ENCODE peak calls at places on chromosomes 4 and X, in four cellular contexts. O is mucosa of descending colon, P is fibroblast of lung, D is osteoblast. B is an unnamed sample.

GRCh38 chr4:165006457-165006856 is 25.3 kb upstream of the TRIM60 start:
- DNase-seq in O (no peak), P (no peak), D (no peak), B (no peak)

GRCh38 chrX:133676344-133677122 is 261.2 kb upstream of the GPC4 start:
- DNase-seq in O (peak; percentile 43), P (no peak), D (no peak), B (peak; percentile 32)

GRCh38 chr4:38013461-38014366 is 53.5 kb downstream of the PTTG2 start:
- DNase-seq in O (no peak), P (peak; percentile 49), D (peak; percentile 86), B (peak; percentile 81)

GRCh38 chr4:120824905-120825304 is 97.6 kb downstream of the PRDM5 start:
- DNase-seq in O (no peak), P (no peak), D (no peak), B (no peak)

GRCh38 chr4:87359258-87359657 is 31.7 kb downstream of the HSD17B11 start:
- DNase-seq in O (no peak), P (no peak), D (no peak), B (no peak)

GRCh38 chr4:153535735-153536494 is 69.8 kb downstream of the TMEM131L start:
- DNase-seq in O (no peak), P (no peak), D (no peak), B (no peak)

GRCh38 chr4:14111730-14112171 is 484.2 kb upstream of the BOD1L1 start:
- DNase-seq in O (no peak), P (peak; percentile 71), D (no peak), B (no peak)

GRCh38 chr4:7815562-7815961 is 124.1 kb downstream of the AFAP1 start:
- DNase-seq in O (no peak), P (peak; percentile 94), D (peak; percentile 83), B (no peak)

GRCh38 chrX:54358424-54359211 is 772 bp upstream of the WNK3 start:
- DNase-seq in O (peak; percentile 23), P (peak; percentile 73), D (peak; percentile 58), B (peak; percentile 35)

GRCh38 chr4:94722270-94722669 is 35.5 kb upstream of the BMPR1B start:
- DNase-seq in O (no peak), P (no peak), D (no peak), B (no peak)

GRCh38 chr4:128854433-128854832 is 44.9 kb downstream of the JADE1 start:
- DNase-seq in O (no peak), P (peak; percentile 76), D (peak; percentile 45), B (no peak)

GRCh38 chr4:16418814-16419213 is 192.5 kb upstream of the TAPT1 start:
- DNase-seq in O (no peak), P (peak; percentile 93), D (no peak), B (peak; percentile 61)

GRCh38 chrX:102712967-102713677 is 874 bp downstream of the GPRASP2 start:
- DNase-seq in O (peak; percentile 45), P (peak; percentile 54), D (peak; percentile 85), B (peak; percentile 67)

GRCh38 chr4:141131738-141132688 is 1.3 kb downstream of the RNF150 start:
- DNase-seq in O (peak; percentile 24), P (peak; percentile 44), D (peak; percentile 65), B (no peak)

GRCh38 chrX:153438522-153438921 is 7.3 kb downstream of the TREX2 start:
- DNase-seq in O (no peak), P (peak; percentile 18), D (peak; percentile 87), B (no peak)

GRCh38 chr4:6492861-6493667 is 20.6 kb upstream of the PPP2R2C start:
- DNase-seq in O (no peak), P (no peak), D (no peak), B (no peak)

GRCh38 chrX:17527135-17527701 is 152.2 kb downstream of the NHS start:
- DNase-seq in O (no peak), P (peak; percentile 28), D (peak; percentile 34), B (no peak)

GRCh38 chrX:70476934-70477733 is 32.5 kb downstream of the DLG3 start:
- DNase-seq in O (peak; percentile 76), P (peak; percentile 75), D (peak; percentile 86), B (peak; percentile 55)

GRCh38 chrX:150012647-150013046 is 74.4 kb upstream of the EOLA2 start:
- DNase-seq in O (no peak), P (peak; percentile 18), D (no peak), B (no peak)

GRCh38 chrX:147602297-147602696 is 309.4 kb upstream of the FMR1 start:
- DNase-seq in O (no peak), P (no peak), D (no peak), B (no peak)

GRCh38 chr4:139453041-139453370 is 915 bp upstream of the RAB33B start:
- DNase-seq in O (no peak), P (peak; percentile 75), D (peak; percentile 87), B (no peak)

GRCh38 chr4:176879370-176880116 is 86.8 kb upstream of the VEGFC start:
- DNase-seq in O (no peak), P (no peak), D (no peak), B (no peak)

GRCh38 chrX:13373027-13373806 is 53.4 kb upstream of the ATXN3L start:
- DNase-seq in O (no peak), P (peak; percentile 74), D (peak; percentile 48), B (no peak)

GRCh38 chr4:8333726-8334460 is 64.3 kb downstream of the HTRA3 start:
- DNase-seq in O (no peak), P (no peak), D (no peak), B (no peak)

GRCh38 chr4:170391066-170391754 is 301.5 kb upstream of the AADAT start:
- DNase-seq in O (no peak), P (peak; percentile 78), D (peak; percentile 49), B (no peak)

GRCh38 chrX:12751887-12752286 is 39.3 kb upstream of the PRPS2 start:
- DNase-seq in O (no peak), P (no peak), D (no peak), B (peak; percentile 28)

GRCh38 chrX:103716967-103717366 is 6.3 kb downstream of the TMEM31 start:
- DNase-seq in O (no peak), P (peak; percentile 89), D (peak; percentile 87), B (no peak)

GRCh38 chrX:12058087-12058486 is 80.2 kb upstream of the FRMPD4 start:
- DNase-seq in O (no peak), P (no peak), D (no peak), B (no peak)

GRCh38 chr4:66216252-66216651 is 546.0 kb upstream of the EPHA5 start:
- DNase-seq in O (no peak), P (no peak), D (no peak), B (no peak)

GRCh38 chr4:80112236-80112635 is 39.2 kb upstream of the ANTXR2 start:
- DNase-seq in O (no peak), P (peak; percentile 37), D (peak; percentile 23), B (no peak)

GRCh38 chrX:57368158-57368557 is 81.7 kb downstream of the FAAH2 start:
- DNase-seq in O (no peak), P (no peak), D (no peak), B (no peak)

GRCh38 chr4:53477666-53478065 is 100.2 kb downstream of the FIP1L1 start:
- DNase-seq in O (no peak), P (peak; percentile 23), D (no peak), B (no peak)

GRCh38 chr4:55184600-55185523 is 59.5 kb upstream of the KDR start:
- DNase-seq in O (no peak), P (peak; percentile 64), D (no peak), B (no peak)

GRCh38 chrX:11967986-11968385 is 170.3 kb upstream of the FRMPD4 start:
- DNase-seq in O (no peak), P (peak; percentile 42), D (no peak), B (no peak)

GRCh38 chrX:150940844-150941495 is 42.2 kb upstream of the HMGB3 start:
- DNase-seq in O (peak; percentile 31), P (no peak), D (no peak), B (no peak)

GRCh38 chr4:16686195-16686594 is 212.2 kb downstream of the LDB2 start:
- DNase-seq in O (no peak), P (peak; percentile 98), D (peak; percentile 90), B (no peak)

GRCh38 chrX:155441097-155441496 is 17.3 kb downstream of the F8A3 start:
- DNase-seq in O (no peak), P (no peak), D (no peak), B (no peak)

GRCh38 chrX:18935893-18936292 is 48.0 kb downstream of the PHKA2 start:
- DNase-seq in O (no peak), P (no peak), D (no peak), B (no peak)

GRCh38 chrX:37879692-37880091 is 32.3 kb upstream of the DYNLT3 start:
- DNase-seq in O (no peak), P (no peak), D (no peak), B (no peak)
- H3K4me3 ChIP-seq in O (no peak overlapping the region), P (no peak overlapping the region), D (no peak overlapping the region), B (no peak overlapping the region)

GRCh38 chr4:147991543-147992295 is 259.8 kb downstream of the ARHGAP10 start:
- DNase-seq in O (no peak), P (no peak), D (no peak), B (no peak)

GRCh38 chr4:147996840-147997239 is 265.0 kb downstream of the ARHGAP10 start:
- DNase-seq in O (no peak), P (no peak), D (no peak), B (no peak)

GRCh38 chr4:147994076-147994475 is 262.2 kb downstream of the ARHGAP10 start:
- DNase-seq in O (no peak), P (peak; percentile 27), D (no peak), B (no peak)

GRCh38 chr4:147994491-147995385 is 262.9 kb downstream of the ARHGAP10 start:
- DNase-seq in O (no peak), P (no peak), D (peak; percentile 59), B (no peak)
- H3K4me1 ChIP-seq in O (no peaks in the 10 kb centered on the region), P (no peaks in the 10 kb centered on the region), D (peaks cover 14% of the 10 kb centered on the region), B (no peaks in the 10 kb centered on the region)

GRCh38 chrX:39519566-39520301 is 578.0 kb downstream of the BCOR start:
- DNase-seq in O (no peak), P (no peak), D (no peak), B (no peak)
- H3K4me3 ChIP-seq in O (no peak overlapping the region), P (no peak overlapping the region), D (no peak overlapping the region), B (no peak overlapping the region)

DNA sequence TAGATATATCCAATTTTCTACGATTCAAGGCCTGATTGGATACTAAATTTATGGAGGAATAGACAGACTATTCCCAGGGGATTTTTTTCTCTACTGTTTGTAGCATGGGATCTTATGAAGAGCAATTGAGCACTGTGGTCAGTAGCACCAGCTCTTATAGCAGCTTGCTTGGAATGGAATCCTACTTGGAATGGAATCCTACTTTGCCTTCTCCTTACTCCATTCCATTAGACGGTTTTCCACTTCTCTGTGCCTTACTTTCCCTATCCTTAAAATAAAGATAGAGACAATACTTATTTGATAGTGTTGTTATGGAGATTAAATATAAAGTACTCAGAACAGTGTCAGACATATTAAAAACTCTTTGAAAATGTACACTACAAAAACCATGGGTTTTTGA is 133.5 kb downstream of the BTC start:
- DNase-seq in O (no peak), P (no peak), D (no peak), B (no peak)
- H3K4me1 ChIP-seq in O (no peaks in the 10 kb centered on the region), P (peaks cover 3% of the 10 kb centered on the region), D (peaks cover 7% of the 10 kb centered on the region), B (no peaks in the 10 kb centered on the region)

GRCh38 chrX:276588-277171 is 4.5 kb upstream of the PLCXD1 start:
- DNase-seq in O (peak; percentile 63), P (peak; percentile 57), D (peak; percentile 98), B (peak; percentile 65)
- H3K4me3 ChIP-seq in O (peak overlapping the region; percentile 54), P (peak overlapping the region; percentile 58), D (peak overlapping the region; percentile 88), B (peak overlapping the region; percentile 41)

GRCh38 chr4:76197971-76198410 is 15.6 kb downstream of the SCARB2 start:
- DNase-seq in O (peak; percentile 59), P (peak; percentile 89), D (no peak), B (no peak)
- H3K4me1 ChIP-seq in O (peaks cover 48% of the 10 kb centered on the region), P (peaks cover 49% of the 10 kb centered on the region), D (peaks cover 78% of the 10 kb centered on the region), B (peaks cover 71% of the 10 kb centered on the region)